ENCODE peak calls at places on chromosomes 2 and 18, in eight cellular contexts. One of them, this sample, is unnamed.

GRCh38 chr2:160224060-160224459 is 24.0 kb upstream of the ITGB6 start:
- DNase-seq in amniotic stem cell: peak; percentile 96
- DNase-seq in activated CD8-positive, alpha-beta memory T cell treated with anti-CD3 and anti-CD28 coated beads, Interleukin-2, amount 50 U/mL, for 4 hours: no peak
- DNase-seq in mucosa of gallbladder: no peak
- DNase-seq in germinal center: no peak
- DNase-seq in left kidney: no peak
- DNase-seq in SJSA1: peak; percentile 82
- DNase-seq in stimulated activated CD8-positive, alpha-beta memory T cell treated with anti-CD3 and anti-CD28 coated beads, Interleukin-15, amount 100 ng/mL, for 24 hours: no peak
- DNase-seq in this sample: no peak

GRCh38 chr2:232204457-232204931 is 174.1 kb upstream of the ALPP start:
- DNase-seq in mucosa of gallbladder: peak; percentile 21
- DNase-seq in germinal center: no peak
- DNase-seq in amniotic stem cell: no peak
- DNase-seq in activated CD8-positive, alpha-beta memory T cell treated with anti-CD3 and anti-CD28 coated beads, Interleukin-2, amount 50 U/mL, for 4 hours: no peak
- DNase-seq in left kidney: peak; percentile 75
- DNase-seq in stimulated activated CD8-positive, alpha-beta memory T cell treated with anti-CD3 and anti-CD28 coated beads, Interleukin-15, amount 100 ng/mL, for 24 hours: no peak
- DNase-seq in SJSA1: no peak
- DNase-seq in this sample: no peak

GRCh38 chr2:195863564-195863963 is 205.1 kb downstream of the DNAH7 start:
- DNase-seq in stimulated activated CD8-positive, alpha-beta memory T cell treated with anti-CD3 and anti-CD28 coated beads, Interleukin-15, amount 100 ng/mL, for 24 hours: no peak
- DNase-seq in left kidney: no peak
- DNase-seq in SJSA1: no peak
- DNase-seq in activated CD8-positive, alpha-beta memory T cell treated with anti-CD3 and anti-CD28 coated beads, Interleukin-2, amount 50 U/mL, for 4 hours: no peak
- DNase-seq in amniotic stem cell: no peak
- DNase-seq in mucosa of gallbladder: no peak
- DNase-seq in germinal center: no peak
- DNase-seq in this sample: no peak

GRCh38 chr2:236166157-236166780 is 1.9 kb downstream of the GBX2 start:
- DNase-seq in activated CD8-positive, alpha-beta memory T cell treated with anti-CD3 and anti-CD28 coated beads, Interleukin-2, amount 50 U/mL, for 4 hours: no peak
- DNase-seq in SJSA1: no peak
- DNase-seq in germinal center: no peak
- DNase-seq in stimulated activated CD8-positive, alpha-beta memory T cell treated with anti-CD3 and anti-CD28 coated beads, Interleukin-15, amount 100 ng/mL, for 24 hours: no peak
- DNase-seq in amniotic stem cell: no peak
- DNase-seq in left kidney: peak; percentile 94
- DNase-seq in mucosa of gallbladder: no peak
- DNase-seq in this sample: no peak

GRCh38 chr18:3649559-3650426 is 199.8 kb downstream of the TGIF1 start:
- DNase-seq in left kidney: no peak
- DNase-seq in mucosa of gallbladder: no peak
- DNase-seq in stimulated activated CD8-positive, alpha-beta memory T cell treated with anti-CD3 and anti-CD28 coated beads, Interleukin-15, amount 100 ng/mL, for 24 hours: no peak
- DNase-seq in germinal center: no peak
- DNase-seq in amniotic stem cell: no peak
- DNase-seq in SJSA1: peak; percentile 83
- DNase-seq in activated CD8-positive, alpha-beta memory T cell treated with anti-CD3 and anti-CD28 coated beads, Interleukin-2, amount 50 U/mL, for 4 hours: no peak
- DNase-seq in this sample: peak; percentile 74

GRCh38 chr2:39780825-39781600 is 2.0 kb upstream of the THUMPD2 start:
- DNase-seq in activated CD8-positive, alpha-beta memory T cell treated with anti-CD3 and anti-CD28 coated beads, Interleukin-2, amount 50 U/mL, for 4 hours: no peak
- DNase-seq in left kidney: peak; percentile 64
- DNase-seq in germinal center: no peak
- DNase-seq in stimulated activated CD8-positive, alpha-beta memory T cell treated with anti-CD3 and anti-CD28 coated beads, Interleukin-15, amount 100 ng/mL, for 24 hours: no peak
- DNase-seq in SJSA1: peak; percentile 42
- DNase-seq in mucosa of gallbladder: no peak
- DNase-seq in amniotic stem cell: no peak
- DNase-seq in this sample: no peak

GRCh38 chr2:74571058-74571457 is 16.5 kb downstream of the DOK1 start:
- DNase-seq in amniotic stem cell: no peak
- DNase-seq in stimulated activated CD8-positive, alpha-beta memory T cell treated with anti-CD3 and anti-CD28 coated beads, Interleukin-15, amount 100 ng/mL, for 24 hours: no peak
- DNase-seq in germinal center: peak; percentile 65
- DNase-seq in left kidney: no peak
- DNase-seq in mucosa of gallbladder: no peak
- DNase-seq in activated CD8-positive, alpha-beta memory T cell treated with anti-CD3 and anti-CD28 coated beads, Interleukin-2, amount 50 U/mL, for 4 hours: no peak
- DNase-seq in SJSA1: no peak
- DNase-seq in this sample: no peak

GRCh38 chr18:1014951-1015627 is 110.4 kb downstream of the ADCYAP1 start:
- DNase-seq in stimulated activated CD8-positive, alpha-beta memory T cell treated with anti-CD3 and anti-CD28 coated beads, Interleukin-15, amount 100 ng/mL, for 24 hours: no peak
- DNase-seq in left kidney: peak; percentile 55
- DNase-seq in activated CD8-positive, alpha-beta memory T cell treated with anti-CD3 and anti-CD28 coated beads, Interleukin-2, amount 50 U/mL, for 4 hours: no peak
- DNase-seq in SJSA1: peak; percentile 28
- DNase-seq in mucosa of gallbladder: no peak
- DNase-seq in germinal center: no peak
- DNase-seq in amniotic stem cell: no peak
- DNase-seq in this sample: no peak

GRCh38 chr2:110219496-110220192 is 7.3 kb upstream of the MTLN start:
- DNase-seq in amniotic stem cell: no peak
- DNase-seq in germinal center: no peak
- DNase-seq in mucosa of gallbladder: no peak
- DNase-seq in activated CD8-positive, alpha-beta memory T cell treated with anti-CD3 and anti-CD28 coated beads, Interleukin-2, amount 50 U/mL, for 4 hours: no peak
- DNase-seq in stimulated activated CD8-positive, alpha-beta memory T cell treated with anti-CD3 and anti-CD28 coated beads, Interleukin-15, amount 100 ng/mL, for 24 hours: no peak
- DNase-seq in left kidney: no peak
- DNase-seq in SJSA1: no peak
- DNase-seq in this sample: no peak

GRCh38 chr2:163205696-163206267 is 367.2 kb upstream of the KCNH7 start:
- DNase-seq in SJSA1: no peak
- DNase-seq in activated CD8-positive, alpha-beta memory T cell treated with anti-CD3 and anti-CD28 coated beads, Interleukin-2, amount 50 U/mL, for 4 hours: no peak
- DNase-seq in left kidney: no peak
- DNase-seq in mucosa of gallbladder: no peak
- DNase-seq in stimulated activated CD8-positive, alpha-beta memory T cell treated with anti-CD3 and anti-CD28 coated beads, Interleukin-15, amount 100 ng/mL, for 24 hours: no peak
- DNase-seq in germinal center: no peak
- DNase-seq in amniotic stem cell: no peak
- DNase-seq in this sample: no peak

GRCh38 chr2:191612496-191612895 is 65.4 kb upstream of the NABP1 start:
- DNase-seq in germinal center: no peak
- DNase-seq in mucosa of gallbladder: no peak
- DNase-seq in stimulated activated CD8-positive, alpha-beta memory T cell treated with anti-CD3 and anti-CD28 coated beads, Interleukin-15, amount 100 ng/mL, for 24 hours: no peak
- DNase-seq in left kidney: no peak
- DNase-seq in amniotic stem cell: peak; percentile 43
- DNase-seq in activated CD8-positive, alpha-beta memory T cell treated with anti-CD3 and anti-CD28 coated beads, Interleukin-2, amount 50 U/mL, for 4 hours: no peak
- DNase-seq in SJSA1: peak; percentile 88
- DNase-seq in this sample: no peak

GRCh38 chr2:40273623-40274236 is 178.2 kb downstream of the SLC8A1 start:
- DNase-seq in activated CD8-positive, alpha-beta memory T cell treated with anti-CD3 and anti-CD28 coated beads, Interleukin-2, amount 50 U/mL, for 4 hours: no peak
- DNase-seq in amniotic stem cell: no peak
- DNase-seq in stimulated activated CD8-positive, alpha-beta memory T cell treated with anti-CD3 and anti-CD28 coated beads, Interleukin-15, amount 100 ng/mL, for 24 hours: no peak
- DNase-seq in left kidney: no peak
- DNase-seq in mucosa of gallbladder: no peak
- DNase-seq in germinal center: no peak
- DNase-seq in SJSA1: no peak
- DNase-seq in this sample: no peak

GRCh38 chr2:9497017-9497416 is 22.7 kb downstream of the IAH1 start:
- DNase-seq in stimulated activated CD8-positive, alpha-beta memory T cell treated with anti-CD3 and anti-CD28 coated beads, Interleukin-15, amount 100 ng/mL, for 24 hours: no peak
- DNase-seq in left kidney: no peak
- DNase-seq in amniotic stem cell: no peak
- DNase-seq in germinal center: no peak
- DNase-seq in activated CD8-positive, alpha-beta memory T cell treated with anti-CD3 and anti-CD28 coated beads, Interleukin-2, amount 50 U/mL, for 4 hours: no peak
- DNase-seq in mucosa of gallbladder: no peak
- DNase-seq in SJSA1: no peak
- DNase-seq in this sample: no peak

GRCh38 chr18:44681039-44681595 is 429 bp downstream of the SETBP1 start:
- DNase-seq in mucosa of gallbladder: no peak
- DNase-seq in activated CD8-positive, alpha-beta memory T cell treated with anti-CD3 and anti-CD28 coated beads, Interleukin-2, amount 50 U/mL, for 4 hours: no peak
- DNase-seq in stimulated activated CD8-positive, alpha-beta memory T cell treated with anti-CD3 and anti-CD28 coated beads, Interleukin-15, amount 100 ng/mL, for 24 hours: no peak
- DNase-seq in germinal center: peak; percentile 24
- DNase-seq in left kidney: peak; percentile 40
- DNase-seq in SJSA1: no peak
- DNase-seq in amniotic stem cell: no peak
- DNase-seq in this sample: no peak

GRCh38 chr2:120066708-120067547 is 54.1 kb downstream of the EPB41L5 start:
- DNase-seq in stimulated activated CD8-positive, alpha-beta memory T cell treated with anti-CD3 and anti-CD28 coated beads, Interleukin-15, amount 100 ng/mL, for 24 hours: no peak
- DNase-seq in germinal center: no peak
- DNase-seq in amniotic stem cell: no peak
- DNase-seq in activated CD8-positive, alpha-beta memory T cell treated with anti-CD3 and anti-CD28 coated beads, Interleukin-2, amount 50 U/mL, for 4 hours: no peak
- DNase-seq in SJSA1: peak; percentile 20
- DNase-seq in left kidney: peak; percentile 66
- DNase-seq in mucosa of gallbladder: peak; percentile 52
- DNase-seq in this sample: no peak

GRCh38 chr18:14943967-14944636 is 196.1 kb downstream of the ANKRD30B start:
- DNase-seq in stimulated activated CD8-positive, alpha-beta memory T cell treated with anti-CD3 and anti-CD28 coated beads, Interleukin-15, amount 100 ng/mL, for 24 hours: no peak
- DNase-seq in SJSA1: no peak
- DNase-seq in activated CD8-positive, alpha-beta memory T cell treated with anti-CD3 and anti-CD28 coated beads, Interleukin-2, amount 50 U/mL, for 4 hours: no peak
- DNase-seq in left kidney: no peak
- DNase-seq in mucosa of gallbladder: no peak
- DNase-seq in amniotic stem cell: no peak
- DNase-seq in germinal center: no peak
- DNase-seq in this sample: no peak

GRCh38 chr2:111119004-111119846 is 1.5 kb upstream of the BCL2L11 start:
- DNase-seq in activated CD8-positive, alpha-beta memory T cell treated with anti-CD3 and anti-CD28 coated beads, Interleukin-2, amount 50 U/mL, for 4 hours: peak; percentile 47
- DNase-seq in germinal center: peak; percentile 25
- DNase-seq in SJSA1: no peak
- DNase-seq in amniotic stem cell: no peak
- DNase-seq in mucosa of gallbladder: peak; percentile 16
- DNase-seq in stimulated activated CD8-positive, alpha-beta memory T cell treated with anti-CD3 and anti-CD28 coated beads, Interleukin-15, amount 100 ng/mL, for 24 hours: no peak
- DNase-seq in left kidney: peak; percentile 54
- DNase-seq in this sample: no peak